ENCODE peak calls at places on chromosomes 11 and 22, in five cellular contexts. L is NCI-H510A; J is amygdala; Q is activated CD8-positive, alpha-beta memory T cell treated with anti-CD3 and anti-CD28 coated beads for 48 hours; K is mucosa of gallbladder. Z is an unnamed sample.
A peak's percentile ranks its signal among the peaks of the same experiment; 100 is the strongest.

GRCh38 chr11:10725114-10725906 is 25.7 kb upstream of the CTR9 start:
- DNase-seq in K (no peak), L (no peak), J (no peak), Q (no peak), Z (peak; percentile 16)

GRCh38 chr22:49322861-49323622 is 504.6 kb downstream of the BRD1 start:
- DNase-seq in L (no peak), Q (no peak), J (no peak), K (peak; percentile 4), Z (no peak)

GRCh38 chr11:118947999-118948398 is 8.1 kb upstream of the UPK2 start:
- DNase-seq in L (no peak), K (no peak), J (no peak), Q (no peak), Z (no peak)

GRCh38 chr11:9130297-9130696 is 38.9 kb upstream of the SCUBE2 start:
- DNase-seq in L (no peak), K (no peak), J (no peak), Q (no peak), Z (no peak)

GRCh38 chr11:31996159-31996881 is 94.6 kb upstream of the RCN1 start:
- DNase-seq in J (no peak), K (no peak), Q (no peak), L (no peak), Z (no peak)

GRCh38 chr11:19555266-19555665 is 157.4 kb upstream of the NAV2 start:
- DNase-seq in J (no peak), Q (no peak), K (no peak), L (no peak), Z (no peak)

GRCh38 chr22:23774922-23775436 is 2.3 kb downstream of the MMP11 start:
- DNase-seq in J (no peak), Q (no peak), L (no peak), K (peak; percentile 42), Z (no peak)

GRCh38 chr22:32475428-32476010 is 908 bp downstream of the FBXO7 start:
- DNase-seq in Q (no peak), L (no peak), J (peak; percentile 34), K (peak; percentile 38), Z (no peak)

GRCh38 chr11:126485021-126485781 is 129.7 kb downstream of the ST3GAL4 start:
- DNase-seq in J (no peak), K (no peak), Q (no peak), L (no peak), Z (no peak)

Z was measured in stimulated activated CD4-positive, alpha-beta T cell treated with anti-CD3 and anti-CD28 coated beads, Interleukin-4, amount 100 ng/mL, for 48 hours.